ENCODE peak calls at places on chromosomes 13 and 19, in four cellular contexts. One of them, this sample, is unnamed.

GRCh38 chr19:21082011-21082975 is at the start of gene ZNF714:
- DNase-seq in T47D: no peak
- DNase-seq in CD8-positive, alpha-beta memory T cell: peak; percentile 76
- DNase-seq in activated CD4-positive, alpha-beta T cell treated with anti-CD3 and anti-CD28 coated beads for 24 hours: peak; percentile 69
- DNase-seq in this sample: peak; percentile 71

GRCh38 chr13:53105881-53106280 is 77.3 kb downstream of the OLFM4 start:
- DNase-seq in T47D: no peak
- DNase-seq in CD8-positive, alpha-beta memory T cell: no peak
- DNase-seq in activated CD4-positive, alpha-beta T cell treated with anti-CD3 and anti-CD28 coated beads for 24 hours: no peak
- DNase-seq in this sample: no peak

GRCh38 chr19:11446271-11446651 is 10.8 kb downstream of the PRKCSH start:
- DNase-seq in T47D: no peak
- DNase-seq in CD8-positive, alpha-beta memory T cell: no peak
- DNase-seq in activated CD4-positive, alpha-beta T cell treated with anti-CD3 and anti-CD28 coated beads for 24 hours: no peak
- DNase-seq in this sample: no peak

GRCh38 chr19:8609210-8610040 is 1.1 kb downstream of the ADAMTS10 start:
- DNase-seq in T47D: no peak
- DNase-seq in CD8-positive, alpha-beta memory T cell: peak; percentile 25
- DNase-seq in activated CD4-positive, alpha-beta T cell treated with anti-CD3 and anti-CD28 coated beads for 24 hours: no peak
- DNase-seq in this sample: no peak

GRCh38 chr19:54206030-54206830 is 5.6 kb downstream of the RPS9 start:
- DNase-seq in T47D: no peak
- DNase-seq in CD8-positive, alpha-beta memory T cell: no peak
- DNase-seq in activated CD4-positive, alpha-beta T cell treated with anti-CD3 and anti-CD28 coated beads for 24 hours: no peak
- DNase-seq in this sample: no peak

GRCh38 chr13:75480691-75481175 is 1.2 kb downstream of the TBC1D4 start:
- DNase-seq in T47D: no peak
- DNase-seq in CD8-positive, alpha-beta memory T cell: peak; percentile 2
- DNase-seq in activated CD4-positive, alpha-beta T cell treated with anti-CD3 and anti-CD28 coated beads for 24 hours: peak; percentile 10
- DNase-seq in this sample: no peak

GRCh38 chr13:114027046-114027760 is 53.3 kb upstream of the C13orf46 start:
- DNase-seq in T47D: no peak
- DNase-seq in CD8-positive, alpha-beta memory T cell: no peak
- DNase-seq in activated CD4-positive, alpha-beta T cell treated with anti-CD3 and anti-CD28 coated beads for 24 hours: no peak
- DNase-seq in this sample: no peak

GRCh38 chr13:75643693-75644092 is 7.6 kb downstream of the LMO7 start:
- DNase-seq in T47D: no peak
- DNase-seq in CD8-positive, alpha-beta memory T cell: no peak
- DNase-seq in activated CD4-positive, alpha-beta T cell treated with anti-CD3 and anti-CD28 coated beads for 24 hours: no peak
- DNase-seq in this sample: no peak

GRCh38 chr19:49786432-49786831 is 19.6 kb downstream of the AP2A1 start:
- DNase-seq in T47D: no peak
- DNase-seq in CD8-positive, alpha-beta memory T cell: no peak
- DNase-seq in activated CD4-positive, alpha-beta T cell treated with anti-CD3 and anti-CD28 coated beads for 24 hours: no peak
- DNase-seq in this sample: no peak

GRCh38 chr13:26561636-26562537 is 4.4 kb downstream of the WASF3 start:
- DNase-seq in T47D: no peak
- DNase-seq in CD8-positive, alpha-beta memory T cell: no peak
- DNase-seq in activated CD4-positive, alpha-beta T cell treated with anti-CD3 and anti-CD28 coated beads for 24 hours: no peak
- DNase-seq in this sample: no peak

GRCh38 chr13:109000207-109000606 is 370.8 kb downstream of the MYO16 start:
- DNase-seq in T47D: no peak
- DNase-seq in CD8-positive, alpha-beta memory T cell: no peak
- DNase-seq in activated CD4-positive, alpha-beta T cell treated with anti-CD3 and anti-CD28 coated beads for 24 hours: no peak
- DNase-seq in this sample: no peak

GRCh38 chr19:53355739-53356138 is 9.8 kb upstream of the ZNF525 start:
- DNase-seq in T47D: no peak
- DNase-seq in CD8-positive, alpha-beta memory T cell: no peak
- DNase-seq in activated CD4-positive, alpha-beta T cell treated with anti-CD3 and anti-CD28 coated beads for 24 hours: no peak
- DNase-seq in this sample: no peak

GRCh38 chr19:17490411-17490810 is 20.1 kb downstream of the SLC27A1 start:
- DNase-seq in T47D: no peak
- DNase-seq in CD8-positive, alpha-beta memory T cell: peak; percentile 71
- DNase-seq in activated CD4-positive, alpha-beta T cell treated with anti-CD3 and anti-CD28 coated beads for 24 hours: no peak
- DNase-seq in this sample: no peak

GRCh38 chr13:69856331-69856730 is 251.3 kb upstream of the ATXN8OS start:
- DNase-seq in T47D: no peak
- DNase-seq in CD8-positive, alpha-beta memory T cell: no peak
- DNase-seq in activated CD4-positive, alpha-beta T cell treated with anti-CD3 and anti-CD28 coated beads for 24 hours: no peak
- DNase-seq in this sample: no peak

GRCh38 chr13:77729502-77730221 is 32.2 kb downstream of the SLAIN1 start:
- DNase-seq in T47D: no peak
- DNase-seq in CD8-positive, alpha-beta memory T cell: no peak
- DNase-seq in activated CD4-positive, alpha-beta T cell treated with anti-CD3 and anti-CD28 coated beads for 24 hours: no peak
- DNase-seq in this sample: peak; percentile 3

GRCh38 chr19:47243364-47243775 is 12.4 kb upstream of the BBC3 start:
- DNase-seq in T47D: no peak
- DNase-seq in CD8-positive, alpha-beta memory T cell: no peak
- DNase-seq in activated CD4-positive, alpha-beta T cell treated with anti-CD3 and anti-CD28 coated beads for 24 hours: no peak
- DNase-seq in this sample: peak; percentile 13

GRCh38 chr13:80924596-80924995 is 583.7 kb upstream of the SPRY2 start:
- DNase-seq in T47D: no peak
- DNase-seq in CD8-positive, alpha-beta memory T cell: no peak
- DNase-seq in activated CD4-positive, alpha-beta T cell treated with anti-CD3 and anti-CD28 coated beads for 24 hours: no peak
- DNase-seq in this sample: no peak

GRCh38 chr13:73038064-73038463 is 20.7 kb upstream of the KLF5 start:
- DNase-seq in T47D: no peak
- DNase-seq in CD8-positive, alpha-beta memory T cell: no peak
- DNase-seq in activated CD4-positive, alpha-beta T cell treated with anti-CD3 and anti-CD28 coated beads for 24 hours: no peak
- DNase-seq in this sample: no peak

GRCh38 chr19:40921005-40921897 is 39.2 kb upstream of the CYP2A7 start:
- DNase-seq in T47D: peak; percentile 28
- DNase-seq in CD8-positive, alpha-beta memory T cell: no peak
- DNase-seq in activated CD4-positive, alpha-beta T cell treated with anti-CD3 and anti-CD28 coated beads for 24 hours: no peak
- DNase-seq in this sample: no peak

GRCh38 chr13:72851678-72852014 is 69.7 kb downstream of the PIBF1 start:
- DNase-seq in T47D: no peak
- DNase-seq in CD8-positive, alpha-beta memory T cell: no peak
- DNase-seq in activated CD4-positive, alpha-beta T cell treated with anti-CD3 and anti-CD28 coated beads for 24 hours: no peak
- DNase-seq in this sample: no peak

GRCh38 chr19:13053761-13054604 is 48.7 kb downstream of the LYL1 start:
- DNase-seq in T47D: peak; percentile 46
- DNase-seq in CD8-positive, alpha-beta memory T cell: no peak
- DNase-seq in activated CD4-positive, alpha-beta T cell treated with anti-CD3 and anti-CD28 coated beads for 24 hours: no peak
- DNase-seq in this sample: no peak

GRCh38 chr19:1956868-1957492 is 16.0 kb downstream of the CSNK1G2 start:
- DNase-seq in T47D: no peak
- DNase-seq in CD8-positive, alpha-beta memory T cell: no peak
- DNase-seq in activated CD4-positive, alpha-beta T cell treated with anti-CD3 and anti-CD28 coated beads for 24 hours: no peak
- DNase-seq in this sample: no peak

GRCh38 chr13:80276371-80277289 is 64.3 kb downstream of the SPRY2 start:
- DNase-seq in T47D: no peak
- DNase-seq in CD8-positive, alpha-beta memory T cell: no peak
- DNase-seq in activated CD4-positive, alpha-beta T cell treated with anti-CD3 and anti-CD28 coated beads for 24 hours: no peak
- DNase-seq in this sample: no peak

GRCh38 chr13:46197299-46197975 is 14.3 kb upstream of the LRRC63 start:
- DNase-seq in T47D: no peak
- DNase-seq in CD8-positive, alpha-beta memory T cell: no peak
- DNase-seq in activated CD4-positive, alpha-beta T cell treated with anti-CD3 and anti-CD28 coated beads for 24 hours: no peak
- DNase-seq in this sample: no peak